ENCODE peak calls at places on chromosome 1, in eight cellular contexts. B is prostate gland, Y is stomach, N is GM12892, Z is suprapubic skin, I is transverse colon, V is K562, R is GM12891. T is an unnamed sample.
A peak's percentile ranks its signal among the peaks of the same experiment; 100 is the strongest.

GRCh38 chr1:230270185-230270939 is 155.8 kb downstream of the PGBD5 start:
- DNase-seq in B (no peak), Y (no peak), N (no peak), Z (peak; percentile 12), I (no peak), V (no peak), R (no peak), T (no peak)

GRCh38 chr1:204283711-204284651 is 70.2 kb upstream of the GOLT1A start:
- DNase-seq in B (no peak), Y (peak; percentile 59), N (no peak), Z (no peak), I (no peak), V (no peak), R (no peak), T (no peak)

GRCh38 chr1:91099746-91100621 is 78.1 kb upstream of the ZNF644 start:
- DNase-seq in B (no peak), Y (no peak), N (no peak), Z (no peak), I (no peak), V (no peak), R (no peak), T (no peak)

GRCh38 chr1:243917177-243917862 is 67.3 kb upstream of the AKT3 start:
- DNase-seq in B (peak; percentile 11), Y (no peak), N (peak; percentile 24), Z (no peak), I (peak; percentile 15), V (no peak), R (no peak), T (no peak)

GRCh38 chr1:1398677-1399186 is 403 bp downstream of the CCNL2 start:
- DNase-seq in B (no peak), Y (no peak), N (no peak), Z (no peak), I (no peak), V (no peak), R (no peak), T (no peak)

GRCh38 chr1:156251527-156251926 is 3.7 kb upstream of the PAQR6 start:
- DNase-seq in B (no peak), Y (no peak), N (no peak), Z (no peak), I (no peak), V (no peak), R (no peak), T (no peak)

GRCh38 chr1:157652859-157653493 is 47.6 kb downstream of the FCRL3 start:
- DNase-seq in B (no peak), Y (no peak), N (peak; percentile 10), Z (no peak), I (no peak), V (no peak), R (peak; percentile 16), T (no peak)

GRCh38 chr1:27525296-27526271 is 35.6 kb upstream of the WASF2 start:
- DNase-seq in B (no peak), Y (no peak), N (peak; percentile 77), Z (no peak), I (peak; percentile 75), V (peak; percentile 97), R (peak; percentile 82), T (no peak)

GRCh38 chr1:14922942-14923341 is 230.6 kb upstream of the TMEM51 start:
- DNase-seq in B (no peak), Y (no peak), N (no peak), Z (no peak), I (no peak), V (no peak), R (no peak), T (no peak)

GRCh38 chr1:234613992-234614584 is 4.1 kb upstream of the IRF2BP2 start:
- DNase-seq in B (no peak), Y (no peak), N (no peak), Z (no peak), I (no peak), V (no peak), R (no peak), T (no peak)

GRCh38 chr1:110083453-110084225 is 13.2 kb upstream of the ALX3 start:
- DNase-seq in B (no peak), Y (no peak), N (no peak), Z (no peak), I (no peak), V (no peak), R (no peak), T (no peak)

GRCh38 chr1:198890531-198890930 is 251.7 kb downstream of the PTPRC start:
- DNase-seq in B (no peak), Y (no peak), N (no peak), Z (no peak), I (no peak), V (no peak), R (no peak), T (no peak)

GRCh38 chr1:195608883-195609282 is 999.4 kb downstream of the KCNT2 start:
- DNase-seq in B (no peak), Y (no peak), N (no peak), Z (no peak), I (no peak), V (no peak), R (no peak), T (no peak)

GRCh38 chr1:179187043-179187442 is 42.4 kb downstream of the ABL2 start:
- DNase-seq in B (no peak), Y (no peak), N (no peak), Z (no peak), I (no peak), V (no peak), R (no peak), T (no peak)

GRCh38 chr1:233359905-233360304 is 32.4 kb downstream of the MAP3K21 start:
- DNase-seq in B (no peak), Y (no peak), N (no peak), Z (no peak), I (no peak), V (no peak), R (no peak), T (no peak)

DNA sequence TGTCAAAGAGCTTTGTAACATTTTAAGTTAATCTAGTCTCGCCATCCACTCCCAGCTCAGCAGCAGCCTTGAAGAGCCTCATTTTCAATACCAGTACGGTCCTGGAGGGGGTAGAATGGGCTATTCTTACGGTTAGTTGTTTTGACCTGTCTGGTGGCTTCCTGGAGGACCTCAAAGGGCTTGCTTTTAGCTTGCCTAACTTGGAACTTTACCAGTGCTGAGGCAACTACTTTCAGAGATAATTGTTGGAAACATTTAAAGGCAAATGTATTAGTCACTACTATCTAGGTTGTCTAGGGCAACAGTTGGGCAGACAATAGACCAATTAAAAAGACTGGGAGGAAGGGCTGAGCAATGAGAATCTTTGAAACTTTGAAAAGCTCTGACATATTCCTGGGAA is 56.0 kb downstream of the TTLL7 start:
- DNase-seq in B (no peak), Y (no peak), N (no peak), Z (no peak), I (no peak), V (no peak), R (no peak), T (no peak)
- TF ChIP-seq POLR2AphosphoS5 in B (no peak), Y (no peak), N (no peak), Z (no peak), I (no peak), V (no peak), R (no peak), T (no peak)

DNA sequence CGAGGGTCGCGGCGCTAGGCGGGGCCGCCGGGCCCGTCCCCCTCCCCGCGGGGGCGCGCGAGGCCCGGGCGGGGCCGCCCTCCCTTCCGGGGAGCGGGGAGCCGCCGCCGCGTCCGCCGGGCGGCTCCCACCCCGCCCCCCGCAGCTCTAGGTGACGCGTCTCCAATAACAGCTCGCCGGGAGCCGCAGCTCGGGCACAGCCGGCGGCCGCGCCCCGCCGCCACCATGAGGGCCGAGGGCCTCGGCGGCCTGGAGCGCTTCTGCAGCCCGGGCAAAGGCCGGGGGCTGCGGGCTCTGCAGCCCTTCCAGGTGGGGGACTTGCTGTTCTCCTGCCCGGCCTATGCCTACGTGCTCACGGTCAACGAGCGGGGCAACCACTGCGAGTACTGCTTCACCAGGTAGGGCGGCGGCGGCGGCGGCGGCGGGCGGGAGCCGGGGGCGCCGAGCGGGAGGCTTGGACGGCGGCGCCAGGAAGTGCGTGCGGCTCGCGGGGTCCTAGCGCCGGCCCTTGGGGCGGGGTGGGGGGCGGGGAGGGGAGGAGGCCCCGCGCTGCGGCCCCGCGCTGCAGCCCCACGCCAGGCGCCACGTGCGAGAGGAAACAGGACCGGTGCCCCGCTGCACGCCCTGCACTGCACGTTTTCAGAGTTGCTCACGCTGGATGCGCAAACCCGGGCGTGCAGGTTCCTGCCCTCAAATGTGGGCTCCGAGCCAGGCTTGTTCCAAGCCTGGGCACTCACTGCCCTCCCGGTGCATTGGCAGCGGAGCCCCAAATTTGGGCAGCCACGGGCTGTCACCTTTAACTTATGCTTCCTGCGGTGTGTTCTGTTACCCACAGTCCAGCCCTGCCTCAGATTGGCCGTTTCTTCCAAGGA is at the start of gene SMYD2:
- DNase-seq in B (peak; percentile 65), Y (peak; percentile 75), N (peak; percentile 58), Z (no peak), I (peak; percentile 80), V (peak; percentile 90), R (peak; percentile 65), T (peak; percentile 71)
- TF ChIP-seq POLR2A in B (peak; percentile 52), Y (no peak), N (peak; percentile 62), Z (peak; percentile 14), I (peak; percentile 76), V (peak; percentile 82), R (peak; percentile 20), T (no peak)

DNA sequence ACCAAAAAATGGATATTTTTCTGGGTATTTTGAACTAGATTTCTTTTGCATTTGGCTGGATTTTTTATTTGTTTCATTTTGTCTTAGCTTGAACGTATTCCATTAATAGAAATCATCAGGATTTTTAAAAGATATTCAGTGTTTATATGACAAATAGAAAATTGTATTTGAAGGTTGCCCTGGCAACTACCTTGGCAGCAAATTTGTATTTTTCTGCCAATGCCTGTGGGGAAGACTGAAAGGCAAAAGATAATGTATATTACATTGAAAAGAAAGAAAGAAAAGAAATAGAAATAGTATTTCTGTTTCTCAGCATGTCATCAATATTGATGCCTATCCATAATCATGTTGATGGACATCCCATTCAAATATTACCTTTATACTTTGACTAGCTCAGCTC is 16.8 kb downstream of the VCAM1 start:
- DNase-seq in B (no peak), Y (no peak), N (no peak), Z (no peak), I (no peak), V (no peak), R (no peak), T (no peak)
- TF ChIP-seq POLR2AphosphoS5 in B (no peak), Y (no peak), N (no peak), Z (no peak), I (no peak), V (no peak), R (no peak), T (no peak)

DNA sequence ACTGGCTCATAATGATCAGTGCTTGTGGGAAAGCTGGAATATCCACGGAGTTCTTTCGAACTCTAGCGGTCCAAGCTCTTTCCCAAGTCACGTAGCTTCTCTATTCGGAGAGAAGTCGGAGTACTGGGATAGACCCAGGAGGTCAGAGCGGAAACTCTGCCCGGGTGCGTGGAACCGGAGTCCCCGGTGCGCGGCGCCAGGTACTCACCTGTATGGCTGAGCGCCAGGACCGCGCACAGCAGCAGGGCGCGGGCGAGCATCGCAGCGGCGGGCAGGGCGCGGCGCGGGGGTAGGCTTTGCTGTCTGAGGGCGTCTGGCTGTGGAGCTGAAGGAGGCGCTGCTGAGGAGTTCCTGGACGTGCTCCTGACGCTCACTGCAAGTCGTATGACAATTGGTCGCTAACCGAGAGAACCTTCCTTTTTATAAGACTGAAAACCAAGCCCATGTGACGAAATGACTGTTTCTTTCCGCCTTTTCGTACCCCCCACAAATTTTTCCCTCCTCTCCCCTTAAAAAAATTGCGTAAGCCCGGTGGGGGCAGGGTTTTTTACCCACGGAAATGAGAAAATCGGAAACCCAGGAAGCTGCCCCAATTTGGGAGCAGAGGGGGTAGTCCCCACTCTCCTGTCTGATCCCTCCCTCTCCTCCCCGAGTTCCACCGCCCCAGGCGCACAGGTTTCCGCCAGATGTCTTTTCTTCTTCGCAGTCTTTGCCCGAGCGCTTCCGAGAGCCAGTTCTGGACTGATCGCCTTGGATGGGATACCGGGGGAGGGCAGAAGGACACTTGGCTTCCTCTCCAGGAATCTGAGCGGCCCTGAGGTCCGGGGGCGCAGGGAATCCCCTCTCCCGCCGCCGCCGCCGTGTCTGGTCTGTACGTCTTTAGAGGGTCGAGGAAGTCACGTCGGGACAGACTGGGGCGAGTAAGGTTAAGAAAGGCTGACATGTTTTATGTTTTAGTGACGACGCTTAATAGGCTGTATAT is at the start of gene PTGS2:
- DNase-seq in B (peak; percentile 74), Y (peak; percentile 50), N (peak; percentile 53), Z (peak; percentile 87), I (peak; percentile 71), V (peak; percentile 6), R (peak; percentile 42), T (peak; percentile 56)
- TF ChIP-seq POLR2A in B (peak; percentile 86), Y (peak; percentile 41), N (peak; percentile 22), Z (peak; percentile 70), I (peak; percentile 68), V (no peak), R (no peak), T (peak; percentile 55)

T was measured in breast epithelium.